ENCODE peak calls at places on chromosome 3, in seven cellular contexts. Q is foreskin fibroblast, X is tibial nerve, N is cardiac muscle cell, F is Peyer's patch, P is PC-3, Z is breast epithelium. V is an unnamed sample.

GRCh38 chr3:46901591-46902187 is 24.2 kb downstream of the PTH1R start:
- DNase-seq in Q (no peak), X (no peak), N (no peak), F (no peak), P (no peak), Z (no peak), V (no peak)

GRCh38 chr3:177946515-177946914 is 589.7 kb upstream of the KCNMB2 start:
- DNase-seq in Q (no peak), X (no peak), N (peak), F (no peak), P (no peak), Z (no peak), V (peak)

GRCh38 chr3:8329598-8329997 is 172.0 kb upstream of the LMCD1 start:
- DNase-seq in Q (no peak), X (no peak), N (no peak), F (no peak), P (no peak), Z (no peak), V (no peak)

GRCh38 chr3:181955566-181955965 is 243.8 kb downstream of the SOX2 start:
- DNase-seq in Q (no peak), X (no peak), N (no peak), F (no peak), P (no peak), Z (no peak), V (no peak)

GRCh38 chr3:70064194-70064787 is 64.8 kb downstream of the SAMMSON start:
- DNase-seq in Q (peak), X (no peak), N (peak), F (no peak), P (peak), Z (no peak), V (peak)

GRCh38 chr3:9897408-9898372 is 5.0 kb upstream of the IL17RE start:
- DNase-seq in Q (peak), X (no peak), N (peak), F (no peak), P (peak), Z (peak), V (peak)

GRCh38 chr3:171835613-171836012 is 7.5 kb upstream of the TMEM212 start:
- DNase-seq in Q (no peak), X (no peak), N (no peak), F (no peak), P (no peak), Z (no peak), V (no peak)

GRCh38 chr3:9884555-9885165 is 4.6 kb upstream of the CIDEC start:
- DNase-seq in Q (peak), X (no peak), N (peak), F (no peak), P (peak), Z (no peak), V (peak)

GRCh38 chr3:4978966-4979400 is 254 bp upstream of the BHLHE40 start:
- DNase-seq in Q (peak), X (peak), N (peak), F (peak), P (peak), Z (peak), V (peak)

GRCh38 chr3:39413691-39414420 is 7.3 kb downstream of the RPSA start:
- DNase-seq in Q (peak), X (no peak), N (peak), F (no peak), P (no peak), Z (no peak), V (peak)

GRCh38 chr3:1699361-1699920 is 399.2 kb upstream of the CNTN4 start:
- DNase-seq in Q (no peak), X (no peak), N (no peak), F (no peak), P (no peak), Z (no peak), V (no peak)

GRCh38 chr3:8186213-8186612 is 315.4 kb upstream of the LMCD1 start:
- DNase-seq in Q (no peak), X (no peak), N (no peak), F (no peak), P (no peak), Z (no peak), V (no peak)

GRCh38 chr3:3666664-3667063 is 132.6 kb upstream of the LRRN1 start:
- DNase-seq in Q (no peak), X (no peak), N (no peak), F (peak), P (no peak), Z (no peak), V (no peak)

GRCh38 chr3:170816341-170816740 is 53.7 kb downstream of the RPL22L1 start:
- DNase-seq in Q (no peak), X (no peak), N (no peak), F (no peak), P (no peak), Z (no peak), V (no peak)

GRCh38 chr3:101143002-101143401 is 149.8 kb upstream of the ABI3BP start:
- DNase-seq in Q (no peak), X (no peak), N (no peak), F (no peak), P (no peak), Z (no peak), V (no peak)

GRCh38 chr3:116034797-116035196 is 410.5 kb downstream of the LSAMP start:
- DNase-seq in Q (no peak), X (no peak), N (no peak), F (no peak), P (no peak), Z (no peak), V (no peak)

GRCh38 chr3:122101646-122102045 is 46.5 kb downstream of the CD86 start:
- DNase-seq in Q (no peak), X (no peak), N (peak), F (no peak), P (peak), Z (no peak), V (peak)

GRCh38 chr3:99659965-99660364 is 21.6 kb downstream of the COL8A1 start:
- DNase-seq in Q (peak), X (no peak), N (peak), F (no peak), P (no peak), Z (no peak), V (peak)

GRCh38 chr3:110343376-110343775 is 728.2 kb upstream of the NECTIN3 start:
- DNase-seq in Q (peak), X (no peak), N (peak), F (no peak), P (peak), Z (no peak), V (peak)

GRCh38 chr3:129022995-129023332 is 21.9 kb downstream of the EFCC1 start:
- DNase-seq in Q (no peak), X (no peak), N (no peak), F (no peak), P (no peak), Z (no peak), V (no peak)

GRCh38 chr3:46433841-46434240 is 26.8 kb downstream of the CCRL2 start:
- DNase-seq in Q (no peak), X (no peak), N (no peak), F (no peak), P (no peak), Z (no peak), V (no peak)

GRCh38 chr3:133457465-133458067 is 57.7 kb downstream of the BFSP2 start:
- DNase-seq in Q (no peak), X (no peak), N (peak), F (no peak), P (peak), Z (no peak), V (peak)

GRCh38 chr3:149965278-149965677 is 5.4 kb downstream of the PFN2 start:
- DNase-seq in Q (no peak), X (no peak), N (peak), F (no peak), P (no peak), Z (no peak), V (peak)

GRCh38 chr3:129627350-129628168 is 21.1 kb upstream of the PLXND1 start:
- DNase-seq in Q (peak), X (peak), N (peak), F (peak), P (peak), Z (peak), V (peak)

GRCh38 chr3:13872451-13872850 is 7.4 kb downstream of the WNT7A start:
- DNase-seq in Q (no peak), X (no peak), N (no peak), F (no peak), P (no peak), Z (no peak), V (no peak)

GRCh38 chr3:13876451-13876850 is 3.4 kb downstream of the WNT7A start:
- DNase-seq in Q (no peak), X (no peak), N (no peak), F (no peak), P (no peak), Z (no peak), V (no peak)

GRCh38 chr3:13871791-13872190 is 8.1 kb downstream of the WNT7A start:
- DNase-seq in Q (no peak), X (no peak), N (no peak), F (no peak), P (no peak), Z (no peak), V (no peak)

GRCh38 chr3:13874891-13875290 is 5.0 kb downstream of the WNT7A start:
- DNase-seq in Q (no peak), X (no peak), N (no peak), F (no peak), P (no peak), Z (no peak), V (no peak)

DNA sequence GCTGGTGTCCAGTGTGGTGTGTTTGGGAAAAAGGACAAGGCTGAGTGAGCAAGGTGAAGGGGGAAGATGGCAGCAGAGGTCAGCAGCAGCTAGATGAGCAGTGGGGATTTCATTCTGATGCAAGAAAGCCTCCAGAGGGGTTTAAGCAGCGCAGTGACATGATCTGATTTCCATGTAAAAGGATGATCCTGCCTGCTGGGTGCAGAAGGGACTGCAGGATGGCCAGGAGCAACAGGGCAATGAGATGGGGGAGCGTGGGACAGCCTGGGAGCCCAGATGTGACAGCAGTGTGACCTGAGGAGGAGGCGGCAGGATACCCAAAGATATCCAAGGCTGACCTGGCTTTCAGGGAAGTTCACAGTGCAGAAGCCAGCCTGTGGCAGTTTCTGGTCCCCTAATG is 6.1 kb downstream of the WNT7A start:
- DNase-seq in Q (no peak), X (no peak), N (no peak), F (no peak), P (no peak), Z (no peak), V (no peak)
- TF ChIP-seq CTCF in Q (no peak), X (no peak), N (no peak), F (no peak), P (no peak), Z (no peak), V (no peak)

DNA sequence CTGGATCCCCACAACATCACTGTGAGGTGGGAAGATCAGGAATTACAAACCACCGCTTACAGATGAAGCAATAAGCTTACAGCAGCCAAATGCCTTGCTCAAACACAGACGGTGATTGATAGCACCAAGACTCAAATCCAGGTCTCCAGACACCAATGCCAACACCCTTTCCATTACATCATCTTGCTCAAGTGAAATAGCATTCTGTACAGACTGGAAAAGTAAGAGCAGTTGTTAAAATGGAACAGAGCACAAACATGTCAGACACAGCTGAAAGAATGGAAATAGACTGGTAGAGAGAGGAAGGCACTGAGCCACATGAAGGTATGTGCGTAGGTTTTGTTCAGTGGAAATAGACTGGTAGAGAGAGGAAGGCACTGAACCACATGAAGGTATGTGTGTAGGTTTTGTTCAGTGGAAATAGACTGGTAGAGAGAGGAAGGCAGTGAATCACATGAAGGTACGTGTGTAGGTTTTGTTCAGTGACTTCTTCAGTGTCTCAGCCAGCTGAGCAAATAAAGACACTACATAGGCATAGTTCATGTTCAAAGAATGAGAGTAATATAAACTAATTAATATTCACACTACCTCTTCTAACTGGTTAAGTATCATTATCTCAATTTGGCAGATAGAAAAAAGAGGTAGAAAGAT is 15.6 kb downstream of the CLDN1 start:
- DNase-seq in Q (peak), X (no peak), N (peak), F (no peak), P (peak), Z (no peak), V (peak)
- H3K4me3 ChIP-seq in Q (no peak), X (no peak), N (no peak), F (no peak), P (peak), Z (no peak), V (no peak)

GRCh38 chr3:32781211-32781968 is 36.4 kb upstream of the TRIM71 start:
- DNase-seq in Q (peak), X (peak), N (peak), F (peak), P (peak), Z (peak), V (peak)
- TF ChIP-seq CTCF in Q (peak), X (peak), N (peak), F (peak), P (peak), Z (peak), V (peak)

GRCh38 chr3:132422531-132422930 is 5.2 kb downstream of the DNAJC13 start:
- DNase-seq in Q (no peak), X (no peak), N (no peak), F (no peak), P (no peak), Z (no peak), V (no peak)

GRCh38 chr3:132421832-132422231 is 4.5 kb downstream of the DNAJC13 start:
- DNase-seq in Q (peak), X (no peak), N (peak), F (no peak), P (peak), Z (no peak), V (peak)

GRCh38 chr3:132416807-132417694 is at the start of gene DNAJC13:
- DNase-seq in Q (peak), X (peak), N (peak), F (peak), P (peak), Z (peak), V (peak)

GRCh38 chr3:132417695-132418520 is 606 bp downstream of the DNAJC13 start:
- DNase-seq in Q (peak), X (peak), N (peak), F (peak), P (peak), Z (peak), V (peak)

DNA sequence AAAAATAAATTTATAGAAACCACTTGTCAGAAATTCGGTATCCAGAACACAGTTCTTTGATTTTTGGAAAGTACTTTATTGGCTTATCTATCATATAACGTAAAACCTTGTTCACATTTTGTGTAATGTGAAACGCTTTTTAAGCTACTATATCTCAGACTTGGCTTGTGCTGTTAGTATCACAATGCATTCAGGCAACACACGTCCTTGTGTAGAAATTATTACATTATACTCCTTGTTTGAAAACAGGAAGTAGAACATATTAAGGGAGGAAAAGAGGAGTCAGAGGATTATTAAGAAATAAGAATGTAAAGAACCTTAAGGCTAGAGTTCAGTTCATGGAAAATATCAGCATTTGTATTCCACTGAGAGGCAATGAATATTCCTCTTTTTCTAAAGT is 1.6 kb downstream of the DNAJC13 start:
- DNase-seq in Q (no peak), X (no peak), N (peak), F (no peak), P (no peak), Z (no peak), V (peak)
- H3K4me3 ChIP-seq in Q (peak), X (peak), N (peak), F (peak), P (peak), Z (peak), V (peak)

GRCh38 chr3:58419782-58420512 is 13.7 kb downstream of the PDHB start:
- DNase-seq in Q (peak), X (no peak), N (peak), F (no peak), P (peak), Z (no peak), V (peak)
- TF ChIP-seq CTCF in Q (no peak), X (no peak), N (no peak), F (no peak), P (peak), Z (no peak), V (no peak)

DNA sequence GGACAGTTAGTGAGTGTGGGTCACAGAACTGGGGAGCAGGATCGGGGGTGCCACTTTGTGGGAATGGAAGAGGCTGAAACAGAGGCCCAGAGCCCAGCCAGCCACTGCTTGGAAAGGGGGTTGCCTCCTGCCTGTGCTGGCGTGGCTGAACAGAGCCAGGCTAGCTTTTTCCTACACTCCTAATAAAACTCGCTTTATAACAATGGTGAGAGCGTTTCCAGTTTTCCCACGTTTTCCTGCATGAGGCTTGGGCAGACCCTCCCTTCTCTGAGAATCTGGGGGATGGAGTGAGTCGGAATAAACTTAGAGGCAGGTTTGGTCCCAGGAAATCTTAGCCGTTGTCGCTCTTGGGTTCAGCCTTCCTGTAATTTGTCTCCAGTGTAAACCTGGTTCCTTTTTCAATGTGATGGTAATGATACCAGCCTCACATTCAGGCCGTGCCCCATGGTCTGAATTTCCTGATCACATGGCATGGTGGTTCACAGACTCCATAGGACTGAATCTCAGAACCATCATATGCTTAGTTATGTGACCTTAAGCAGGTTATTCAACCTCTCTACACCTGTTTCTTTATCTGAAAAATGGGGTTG is 6.5 kb upstream of the FGD5 start:
- DNase-seq in Q (no peak), X (no peak), N (no peak), F (no peak), P (no peak), Z (no peak), V (no peak)
- H3K4me3 ChIP-seq in Q (no peak), X (no peak), N (no peak), F (peak), P (no peak), Z (peak), V (no peak)

V was measured in fibroblast of pulmonary artery.